ENCODE peak calls at places on chromosomes 1 and 21, in six cellular contexts. D, S, G, E, N and R are unnamed samples.

GRCh38 chr1:156948708-156949107 is 28.3 kb downstream of the LRRC71 start:
- DNase-seq in D (no peak), S (no peak), G (no peak), E (no peak), N (peak), R (no peak)

GRCh38 chr1:39732730-39733129 is 6.0 kb upstream of the PPIE start:
- DNase-seq in D (no peak), S (no peak), G (no peak), E (no peak), N (no peak), R (no peak)

GRCh38 chr1:243917177-243917862 is 67.3 kb upstream of the AKT3 start:
- DNase-seq in D (no peak), S (peak), G (peak), E (peak), N (no peak), R (no peak)

GRCh38 chr1:161494069-161494735 is 11.1 kb upstream of the FCGR2A start:
- DNase-seq in D (no peak), S (no peak), G (no peak), E (no peak), N (no peak), R (no peak)

GRCh38 chr1:20322825-20323612 is 32.3 kb downstream of the VWA5B1 start:
- DNase-seq in D (peak), S (no peak), G (no peak), E (no peak), N (no peak), R (no peak)

GRCh38 chr1:54105080-54105479 is 47.7 kb downstream of the CDCP2 start:
- DNase-seq in D (no peak), S (no peak), G (no peak), E (no peak), N (no peak), R (peak)

GRCh38 chr1:218585565-218586184 is 240.5 kb downstream of the TGFB2 start:
- DNase-seq in D (no peak), S (peak), G (peak), E (no peak), N (no peak), R (no peak)

GRCh38 chr21:30793581-30794314 is 19.3 kb downstream of the KRTAP8-1 start:
- DNase-seq in D (no peak), S (no peak), G (no peak), E (no peak), N (no peak), R (no peak)

GRCh38 chr1:10773851-10774614 is 22.4 kb downstream of the CASZ1 start:
- DNase-seq in D (no peak), S (no peak), G (no peak), E (no peak), N (no peak), R (no peak)

GRCh38 chr1:47830021-47830420 is 167.2 kb downstream of the TRABD2B start:
- DNase-seq in D (no peak), S (no peak), G (no peak), E (no peak), N (no peak), R (no peak)

GRCh38 chr1:109923131-109923945 is 12.7 kb downstream of the CSF1 start:
- DNase-seq in D (no peak), S (peak), G (no peak), E (no peak), N (peak), R (no peak)

GRCh38 chr1:1895050-1895398 is 4.1 kb upstream of the GNB1 start:
- DNase-seq in D (no peak), S (peak), G (no peak), E (no peak), N (no peak), R (no peak)

GRCh38 chr1:14265515-14265914 is 333.0 kb upstream of the KAZN start:
- DNase-seq in D (no peak), S (no peak), G (no peak), E (no peak), N (no peak), R (no peak)

GRCh38 chr1:175197536-175197935 is 5.0 kb upstream of the KIAA0040 start:
- DNase-seq in D (no peak), S (no peak), G (no peak), E (no peak), N (no peak), R (no peak)

GRCh38 chr21:42009018-42009830 is 936 bp downstream of the ZBTB21 start:
- DNase-seq in D (peak), S (no peak), G (peak), E (peak), N (no peak), R (peak)

GRCh38 chr1:117851687-117852086 is 77.7 kb downstream of the GDAP2 start:
- DNase-seq in D (no peak), S (no peak), G (no peak), E (no peak), N (no peak), R (no peak)

GRCh38 chr21:16071082-16071481 is 341.3 kb downstream of the USP25 start:
- DNase-seq in D (no peak), S (peak), G (no peak), E (peak), N (no peak), R (no peak)

GRCh38 chr1:242811092-242811840 is 286.8 kb upstream of the PLD5 start:
- DNase-seq in D (no peak), S (no peak), G (no peak), E (no peak), N (no peak), R (no peak)

GRCh38 chr1:10170362-10170665 is 40.1 kb upstream of the KIF1B start:
- DNase-seq in D (no peak), S (no peak), G (no peak), E (no peak), N (no peak), R (no peak)

GRCh38 chr1:203327684-203328457 is 22.6 kb downstream of the BTG2 start:
- DNase-seq in D (peak), S (no peak), G (peak), E (no peak), N (peak), R (peak)

GRCh38 chr21:17444828-17445227 is 68.0 kb upstream of the CXADR start:
- DNase-seq in D (no peak), S (no peak), G (no peak), E (no peak), N (no peak), R (no peak)

GRCh38 chr21:35014302-35015044 is 34.6 kb downstream of the RUNX1 start:
- DNase-seq in D (no peak), S (no peak), G (no peak), E (no peak), N (peak), R (no peak)

GRCh38 chr1:152752225-152752624 is 5.6 kb upstream of the KPRP start:
- DNase-seq in D (no peak), S (no peak), G (no peak), E (no peak), N (no peak), R (no peak)

GRCh38 chr1:212608956-212609700 is 567 bp downstream of the ATF3 start:
- DNase-seq in D (peak), S (peak), G (peak), E (peak), N (peak), R (peak)

GRCh38 chr1:47992720-47993119 is 4.5 kb downstream of the TRABD2B start:
- DNase-seq in D (no peak), S (no peak), G (no peak), E (peak), N (no peak), R (peak)

GRCh38 chr1:192826791-192827477 is 18.1 kb downstream of the RGS2 start:
- DNase-seq in D (no peak), S (no peak), G (peak), E (no peak), N (no peak), R (no peak)

GRCh38 chr1:18981242-18981641 is 24.8 kb upstream of the IFFO2 start:
- DNase-seq in D (no peak), S (no peak), G (no peak), E (no peak), N (no peak), R (no peak)

GRCh38 chr1:221725683-221726330 is 16.1 kb downstream of the DUSP10 start:
- DNase-seq in D (no peak), S (no peak), G (no peak), E (no peak), N (no peak), R (no peak)

GRCh38 chr1:199272690-199273089 is 633.9 kb downstream of the PTPRC start:
- DNase-seq in D (no peak), S (no peak), G (peak), E (no peak), N (no peak), R (no peak)

GRCh38 chr1:151854658-151855057 is 1.1 kb upstream of the THEM5 start:
- DNase-seq in D (no peak), S (no peak), G (no peak), E (no peak), N (no peak), R (no peak)

GRCh38 chr1:161487483-161487827 is 17.8 kb upstream of the FCGR2A start:
- DNase-seq in D (no peak), S (no peak), G (no peak), E (no peak), N (peak), R (no peak)

GRCh38 chr1:67801903-67802302 is 31.4 kb downstream of the GNG12 start:
- DNase-seq in D (no peak), S (no peak), G (no peak), E (no peak), N (no peak), R (no peak)

GRCh38 chr1:40708750-40709099 is 17.2 kb downstream of the NFYC start:
- DNase-seq in D (no peak), S (no peak), G (peak), E (no peak), N (peak), R (no peak)

GRCh38 chr1:178532392-178532791 is 19.5 kb downstream of the TEX35 start:
- DNase-seq in D (peak), S (peak), G (peak), E (peak), N (peak), R (peak)

GRCh38 chr1:96722161-96722908 is 751 bp downstream of the PTBP2 start:
- DNase-seq in D (peak), S (peak), G (peak), E (peak), N (peak), R (peak)

GRCh38 chr21:16002872-16003466 is 273.2 kb downstream of the USP25 start:
- DNase-seq in D (no peak), S (no peak), G (no peak), E (no peak), N (no peak), R (no peak)

GRCh38 chr1:241323510-241323909 is 33.5 kb downstream of the RGS7 start:
- DNase-seq in D (no peak), S (no peak), G (no peak), E (no peak), N (no peak), R (no peak)

GRCh38 chr1:19006000-19006399 is 49.5 kb upstream of the IFFO2 start:
- DNase-seq in D (no peak), S (no peak), G (no peak), E (no peak), N (no peak), R (peak)

GRCh38 chr21:38712076-38712475 is 93.7 kb upstream of the ETS2 start:
- DNase-seq in D (no peak), S (no peak), G (peak), E (no peak), N (no peak), R (no peak)

DNA sequence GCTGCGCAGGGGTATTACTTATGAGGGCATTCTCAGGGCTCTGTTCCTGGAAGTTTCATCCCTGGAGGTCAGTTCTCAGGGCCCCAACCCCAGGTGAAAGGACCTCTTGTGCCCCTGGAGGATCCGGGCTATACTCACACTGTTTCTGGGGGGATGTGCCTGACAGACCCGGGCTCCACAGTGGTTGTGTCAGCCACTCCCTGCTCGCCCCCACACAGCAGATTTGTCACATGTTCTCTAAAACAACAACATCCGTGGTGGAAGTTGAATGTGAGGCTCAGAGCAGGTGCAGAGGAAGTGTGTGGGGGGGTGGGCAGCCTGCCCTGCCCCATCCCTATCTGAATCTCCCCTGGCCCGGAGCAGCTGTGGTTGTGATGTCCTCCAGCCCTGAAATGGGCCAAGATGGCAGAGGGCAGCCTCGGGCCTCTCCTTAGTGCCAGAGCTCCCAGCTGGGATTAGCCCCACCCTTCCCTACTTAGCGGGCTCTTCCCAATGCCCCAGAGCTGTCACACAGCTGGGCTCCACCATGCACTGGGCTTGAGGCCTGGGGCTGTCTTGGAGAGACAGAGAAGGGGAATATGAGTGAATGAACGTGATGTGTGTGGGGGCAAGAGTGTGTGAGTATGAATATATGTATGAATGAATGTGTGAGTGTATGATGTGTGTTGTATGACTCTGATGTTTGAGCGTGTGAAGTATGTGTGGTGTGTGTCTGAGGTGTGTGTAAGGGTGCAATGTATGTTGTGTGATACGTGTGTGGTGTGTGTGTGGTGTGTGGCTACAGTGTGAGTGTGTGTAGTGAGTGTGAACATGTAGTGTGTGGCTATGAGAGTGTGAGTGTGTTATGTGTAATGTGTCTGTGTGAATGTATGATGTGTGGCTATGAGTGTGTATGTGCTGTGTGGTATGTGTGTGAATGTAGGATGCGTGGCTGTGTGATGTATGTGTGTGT is 1.5 kb upstream of the FCMR start:
- DNase-seq in D (peak), S (no peak), G (no peak), E (no peak), N (no peak), R (no peak)
- TF ChIP-seq POLR2A in D (peak), S (peak), G (no peak), E (no peak), N (no peak), R (no peak)

GRCh38 chr1:58708166-58708565 is 8.3 kb upstream of the MYSM1 start:
- DNase-seq in D (no peak), S (no peak), G (no peak), E (no peak), N (no peak), R (no peak)

GRCh38 chr1:58704616-58705021 is 4.8 kb upstream of the MYSM1 start:
- DNase-seq in D (no peak), S (no peak), G (no peak), E (no peak), N (no peak), R (no peak)

GRCh38 chr1:58699011-58699762 is 675 bp downstream of the MYSM1 start:
- DNase-seq in D (no peak), S (no peak), G (no peak), E (no peak), N (peak), R (no peak)

DNA sequence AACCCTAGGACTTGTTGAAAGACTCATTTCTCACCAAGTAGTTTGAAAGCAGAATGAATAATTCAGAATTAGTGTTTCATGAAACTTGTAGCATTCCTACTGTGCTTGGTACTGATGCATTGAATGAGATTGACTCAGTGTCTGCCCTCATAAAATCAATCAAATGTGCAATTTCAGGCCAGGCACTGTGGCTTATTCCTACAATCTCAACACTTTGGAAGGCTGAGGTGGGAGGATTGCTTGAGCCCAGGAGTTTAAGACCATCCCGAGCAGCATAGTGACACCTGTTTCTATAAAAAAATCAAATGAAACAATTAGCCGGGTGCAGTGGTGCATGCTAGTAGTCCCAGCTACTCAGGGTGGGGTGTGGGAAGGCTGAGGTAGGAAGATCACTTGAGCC is 2.9 kb upstream of the MYSM1 start:
- DNase-seq in D (no peak), S (no peak), G (no peak), E (no peak), N (no peak), R (no peak)
- H3K4me3 ChIP-seq in D (no peak), S (no peak), G (no peak), E (no peak), N (no peak), R (no peak)

GRCh38 chr1:12040457-12041051 is 21.3 kb downstream of the MIIP start:
- DNase-seq in D (peak), S (no peak), G (no peak), E (no peak), N (peak), R (no peak)
- TF ChIP-seq POLR2A in D (no peak), S (no peak), G (no peak), E (no peak), N (no peak), R (no peak)

GRCh38 chr21:14690886-14691285 is 144.8 kb upstream of the SAMSN1 start:
- DNase-seq in D (no peak), S (no peak), G (no peak), E (no peak), N (no peak), R (peak)
- H3K4me3 ChIP-seq in D (no peak), S (no peak), G (no peak), E (no peak), N (no peak), R (no peak)

GRCh38 chr1:100132566-100133477 is at the start of the genes SASS6 and TRMT13:
- DNase-seq in D (peak), S (peak), G (peak), E (peak), N (peak), R (peak)
- TF ChIP-seq POLR2A in D (peak), S (no peak), G (peak), E (no peak), N (peak), R (no peak)

GRCh38 chr1:15748690-15749398 is 6.5 kb downstream of the TMEM82 start:
- DNase-seq in D (no peak), S (no peak), G (no peak), E (no peak), N (no peak), R (no peak)
- H3K4me3 ChIP-seq in D (no peak), S (no peak), G (no peak), E (no peak), N (no peak), R (no peak)